ENCODE peak calls at places on chromosomes 2 and 18, in ten cellular contexts. O is heart left ventricle, W is NB4, K is H1, R is ovary, B is uterus, J is upper lobe of left lung, M is HCT116, I is Peyer's patch, F is esophagus squamous epithelium. G is an unnamed sample.

GRCh38 chr2:25367296-25367695 is 25.6 kb upstream of the DNMT3A start:
- DNase-seq in O (no peak), W (no peak), K (no peak), R (no peak), B (no peak), J (no peak), M (no peak), I (no peak), F (no peak), G (no peak)

GRCh38 chr2:63086687-63087086 is 36.1 kb downstream of the OTX1 start:
- DNase-seq in O (no peak), W (no peak), K (no peak), R (no peak), B (no peak), J (no peak), M (no peak), I (no peak), F (no peak), G (no peak)

GRCh38 chr2:33484042-33484621 is 7.7 kb downstream of the RASGRP3 start:
- DNase-seq in O (no peak), W (no peak), K (no peak), R (no peak), B (no peak), J (no peak), M (no peak), I (no peak), F (no peak), G (no peak)

GRCh38 chr18:63319383-63320040 is at the start of gene BCL2:
- DNase-seq in O (peak; percentile 30), W (peak; percentile 75), K (peak; percentile 62), R (peak; percentile 51), B (peak; percentile 58), J (peak; percentile 27), M (no peak), I (peak; percentile 66), F (no peak), G (no peak)

GRCh38 chr2:128276878-128277675 is 41.6 kb downstream of the HS6ST1 start:
- DNase-seq in O (peak; percentile 18), W (no peak), K (no peak), R (peak; percentile 6), B (no peak), J (peak; percentile 6), M (no peak), I (peak; percentile 41), F (no peak), G (peak; percentile 16)

GRCh38 chr2:111178730-111179405 is 58.2 kb downstream of the BCL2L11 start:
- DNase-seq in O (no peak), W (peak; percentile 56), K (no peak), R (no peak), B (no peak), J (no peak), M (no peak), I (no peak), F (no peak), G (peak; percentile 85)

GRCh38 chr2:9249036-9249800 is 42.6 kb downstream of the ASAP2 start:
- DNase-seq in O (peak; percentile 43), W (peak; percentile 52), K (no peak), R (no peak), B (no peak), J (no peak), M (no peak), I (peak; percentile 66), F (no peak), G (no peak)

GRCh38 chr18:3631927-3632326 is 182.0 kb downstream of the TGIF1 start:
- DNase-seq in O (no peak), W (no peak), K (no peak), R (no peak), B (no peak), J (no peak), M (no peak), I (no peak), F (no peak), G (no peak)

GRCh38 chr2:167637726-167638125 is 609.7 kb downstream of the STK39 start:
- DNase-seq in O (no peak), W (no peak), K (no peak), R (no peak), B (no peak), J (no peak), M (no peak), I (no peak), F (no peak), G (no peak)

GRCh38 chr2:161004379-161004778 is 155.8 kb upstream of the TANK start:
- DNase-seq in O (no peak), W (peak; percentile 12), K (no peak), R (no peak), B (no peak), J (no peak), M (peak; percentile 4), I (no peak), F (no peak), G (no peak)

GRCh38 chr2:200847268-200847667 is 17.2 kb downstream of the CLK1 start:
- DNase-seq in O (no peak), W (no peak), K (peak; percentile 20), R (no peak), B (no peak), J (no peak), M (no peak), I (no peak), F (no peak), G (no peak)

GRCh38 chr18:7032537-7032936 is 85.1 kb downstream of the LAMA1 start:
- DNase-seq in O (no peak), W (no peak), K (no peak), R (no peak), B (no peak), J (no peak), M (no peak), I (no peak), F (no peak), G (no peak)

GRCh38 chr2:11342561-11343343 is 1.7 kb downstream of the ROCK2 start:
- DNase-seq in O (no peak), W (peak; percentile 71), K (no peak), R (no peak), B (no peak), J (no peak), M (peak; percentile 34), I (peak; percentile 54), F (no peak), G (no peak)

GRCh38 chr2:172323256-172323655 is 104.1 kb upstream of the ITGA6 start:
- DNase-seq in O (no peak), W (no peak), K (no peak), R (no peak), B (no peak), J (no peak), M (no peak), I (no peak), F (no peak), G (no peak)

GRCh38 chr2:750628-751027 is 73.4 kb upstream of the TMEM18 start:
- DNase-seq in O (no peak), W (no peak), K (no peak), R (no peak), B (no peak), J (no peak), M (no peak), I (no peak), F (no peak), G (no peak)

DNA sequence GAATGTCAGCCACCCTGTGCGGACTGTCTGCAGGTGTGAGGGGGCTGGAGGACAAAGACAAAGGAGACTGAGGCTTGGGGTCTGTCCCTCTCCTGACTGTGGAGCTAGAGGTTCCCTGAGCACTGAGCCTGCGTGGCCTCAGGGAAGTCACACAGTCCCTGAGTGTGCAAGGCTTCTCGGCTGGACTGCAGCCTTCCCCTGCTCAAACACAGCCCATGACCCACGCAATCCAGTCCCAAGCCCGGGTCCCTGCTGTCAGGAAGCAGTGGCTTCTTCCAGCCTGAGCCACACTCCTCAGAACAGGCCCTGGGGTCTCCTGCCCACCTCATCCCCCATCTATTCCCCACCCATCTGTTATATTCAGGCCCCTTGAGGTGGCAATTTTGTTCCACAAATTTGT is 2.7 kb downstream of the ASTL start:
- DNase-seq in O (no peak), W (no peak), K (no peak), R (no peak), B (no peak), J (no peak), M (no peak), I (no peak), F (no peak), G (no peak)
- TF ChIP-seq POLR2A in O (no peak), W (no peak), K (no peak), R (no peak), B (no peak), J (no peak), M (no peak), I (no peak), F (no peak), G (no peak)

GRCh38 chr2:163647300-163647699 is 88.5 kb downstream of the FIGN start:
- DNase-seq in O (no peak), W (no peak), K (no peak), R (no peak), B (no peak), J (no peak), M (no peak), I (no peak), F (no peak), G (no peak)

GRCh38 chr2:163646659-163647058 is 89.1 kb downstream of the FIGN start:
- DNase-seq in O (no peak), W (no peak), K (no peak), R (no peak), B (no peak), J (no peak), M (no peak), I (no peak), F (no peak), G (no peak)

GRCh38 chr2:163640542-163641195 is 95.1 kb downstream of the FIGN start:
- DNase-seq in O (no peak), W (no peak), K (no peak), R (no peak), B (no peak), J (no peak), M (no peak), I (no peak), F (no peak), G (no peak)

GRCh38 chr2:163641986-163642385 is 93.8 kb downstream of the FIGN start:
- DNase-seq in O (no peak), W (no peak), K (no peak), R (no peak), B (no peak), J (no peak), M (no peak), I (no peak), F (no peak), G (no peak)

GRCh38 chr2:163644238-163644637 is 91.6 kb downstream of the FIGN start:
- DNase-seq in O (no peak), W (no peak), K (no peak), R (no peak), B (no peak), J (no peak), M (no peak), I (no peak), F (no peak), G (no peak)
- TF ChIP-seq CTCF in O (no peak), W (no peak), K (peak; percentile 20), R (no peak), B (no peak), J (no peak), M (no peak), I (no peak), F (no peak), G (no peak)

GRCh38 chr2:216108967-216109921 is at the start of gene XRCC5:
- DNase-seq in O (peak; percentile 97), W (peak; percentile 98), K (peak; percentile 98), R (peak; percentile 94), B (peak; percentile 97), J (peak; percentile 95), M (peak; percentile 92), I (peak; percentile 98), F (peak; percentile 64), G (peak; percentile 96)
- TF ChIP-seq POLR2A in O (peak; percentile 58), W (peak; percentile 60), K (peak; percentile 65), R (peak; percentile 38), B (peak; percentile 59), J (peak; percentile 35), M (peak; percentile 85), I (peak; percentile 56), F (peak; percentile 67), G (peak; percentile 56)

GRCh38 chr2:196468394-196468793 is 171.1 kb upstream of the CCDC150 start:
- DNase-seq in O (no peak), W (peak; percentile 12), K (no peak), R (no peak), B (no peak), J (no peak), M (peak; percentile 13), I (no peak), F (no peak), G (no peak)
- TF ChIP-seq CTCF in O (no peak), W (peak; percentile 13), K (peak; percentile 52), R (no peak), B (no peak), J (no peak), M (peak; percentile 52), I (no peak), F (no peak), G (no peak)